ENCODE peak calls at places on chromosome 2, in five cellular contexts. E is AG04450, M is pancreas, L is breast epithelium, N is tibial nerve. A is an unnamed sample.

GRCh38 chr2:188852752-188853151 is 121.4 kb upstream of the COL3A1 start:
- DNase-seq in M (no peak), L (no peak), N (no peak), E (no peak), A (no peak)

GRCh38 chr2:100235098-100235497 is 87.2 kb downstream of the LONRF2 start:
- DNase-seq in E (no peak), N (no peak), M (no peak), L (no peak), A (peak)

GRCh38 chr2:69603146-69603743 is 40.3 kb downstream of the AAK1 start:
- DNase-seq in L (no peak), N (no peak), M (no peak), E (no peak), A (no peak)

GRCh38 chr2:126513033-126513432 is 142.9 kb upstream of the GYPC start:
- DNase-seq in M (no peak), L (no peak), N (no peak), E (no peak), A (no peak)

GRCh38 chr2:13822365-13822764 is 810.2 kb upstream of the LRATD1 start:
- DNase-seq in E (no peak), N (no peak), M (no peak), L (no peak), A (no peak)

GRCh38 chr2:240601831-240602160 is 15.3 kb downstream of the CAPN10 start:
- DNase-seq in E (no peak), N (peak), L (no peak), M (no peak), A (no peak)

GRCh38 chr2:113164930-113165585 is 8.7 kb upstream of the PSD4 start:
- DNase-seq in L (no peak), E (no peak), N (no peak), M (peak), A (no peak)

GRCh38 chr2:47204691-47205090 is 49.6 kb upstream of the STPG4 start:
- DNase-seq in L (no peak), E (no peak), N (no peak), M (no peak), A (no peak)

GRCh38 chr2:200466703-200467418 is 43.0 kb downstream of the KCTD18 start:
- DNase-seq in N (no peak), E (no peak), M (no peak), L (no peak), A (no peak)

GRCh38 chr2:151891566-151892194 is 63.5 kb upstream of the ARL5A start:
- DNase-seq in L (no peak), E (no peak), N (no peak), M (no peak), A (no peak)

GRCh38 chr2:72145658-72146329 is 1.9 kb downstream of the CYP26B1 start:
- DNase-seq in M (no peak), L (peak), E (no peak), N (peak), A (no peak)
- H3K4me3 ChIP-seq in M (peak), L (peak), E (no peak), N (peak), A (no peak)

DNA sequence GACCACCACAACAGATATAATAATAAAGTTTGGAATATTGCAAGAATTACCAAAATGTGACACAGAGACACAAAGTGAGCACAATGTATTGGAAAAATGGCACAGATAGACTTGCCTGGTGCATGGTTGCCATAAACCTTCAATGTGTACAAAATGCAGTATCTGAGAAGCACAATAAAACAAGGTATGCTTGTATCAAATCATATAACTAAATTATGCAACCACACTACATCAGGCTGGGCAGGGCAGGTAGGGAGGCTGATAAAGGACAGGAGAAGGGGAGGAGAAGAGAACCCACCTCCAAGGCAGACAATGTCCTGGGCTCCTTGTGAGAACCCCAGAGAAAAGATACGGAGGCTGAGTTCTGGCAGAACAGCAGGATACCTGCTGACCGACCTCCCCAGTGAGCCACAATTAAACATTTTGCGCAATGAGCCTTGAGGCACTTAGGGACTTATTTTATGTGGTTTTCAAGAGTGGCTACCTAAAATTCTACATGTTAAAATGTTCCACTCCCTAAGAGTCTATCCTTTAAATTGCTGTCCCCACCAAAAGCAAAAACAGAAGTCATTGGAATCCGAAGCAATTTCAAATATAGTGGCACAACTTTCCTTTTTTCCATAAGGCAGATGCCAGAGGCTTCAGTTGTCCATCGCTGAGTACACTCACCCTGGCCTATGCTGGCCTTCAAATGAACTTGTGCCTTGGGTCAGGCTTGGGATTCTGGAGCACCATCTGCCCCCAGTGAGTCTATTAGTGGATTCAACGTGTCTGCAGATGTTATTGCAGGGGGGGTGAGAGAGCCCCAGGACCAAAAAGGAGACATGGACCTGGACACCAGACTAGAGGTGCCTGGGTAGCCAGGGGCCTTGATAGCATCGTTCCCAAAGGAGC is 16.8 kb downstream of the WDFY1 start:
- DNase-seq in N (no peak), L (no peak), M (no peak), E (no peak), A (no peak)
- H3K27ac ChIP-seq in N (no peak), L (no peak), M (no peak), E (no peak), A (no peak)

GRCh38 chr2:122203523-122203922 is 448.1 kb downstream of the TSN start:
- DNase-seq in N (no peak), L (no peak), M (no peak), E (no peak), A (no peak)
- H3K4me3 ChIP-seq in N (no peak), L (no peak), M (no peak), E (no peak), A (no peak)

GRCh38 chr2:44120428-44120827 is 48.2 kb upstream of the PPM1B start:
- DNase-seq in M (no peak), E (peak), N (no peak), L (no peak), A (no peak)
- H3K27ac ChIP-seq in M (no peak), E (no peak), N (no peak), L (no peak), A (no peak)

GRCh38 chr2:120571015-120571728 is 164.5 kb upstream of the GLI2 start:
- DNase-seq in M (no peak), L (no peak), E (no peak), N (no peak), A (no peak)

GRCh38 chr2:120568975-120569268 is 166.7 kb upstream of the GLI2 start:
- DNase-seq in N (no peak), L (no peak), E (no peak), M (no peak), A (no peak)

GRCh38 chr2:120570546-120570945 is 165.1 kb upstream of the GLI2 start:
- DNase-seq in M (no peak), E (no peak), N (no peak), L (no peak), A (no peak)

GRCh38 chr2:120568089-120568974 is 167.3 kb upstream of the GLI2 start:
- DNase-seq in N (no peak), L (no peak), E (no peak), M (no peak), A (no peak)

DNA sequence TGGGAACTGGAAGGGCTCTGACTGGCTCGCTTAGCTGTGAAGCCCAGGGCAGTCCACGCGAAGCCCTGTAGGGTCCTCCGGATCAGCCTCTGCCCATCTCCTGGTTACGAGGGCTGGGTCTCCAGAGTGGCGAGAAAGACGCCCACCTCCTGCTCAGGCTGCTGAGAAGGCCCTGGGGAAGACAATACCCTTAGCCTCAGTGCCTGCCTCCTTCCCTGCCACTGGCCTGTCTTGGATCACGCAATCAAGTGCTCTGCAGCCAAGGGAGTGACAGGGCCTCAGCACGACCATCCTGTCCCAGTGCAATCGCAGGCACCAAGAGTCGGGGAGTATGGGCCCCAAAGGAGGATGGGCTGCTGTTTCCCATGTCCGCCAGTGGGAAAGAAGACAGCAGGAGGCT is 165.7 kb upstream of the GLI2 start:
- DNase-seq in L (no peak), N (no peak), M (no peak), E (no peak), A (no peak)
- H3K4me3 ChIP-seq in L (no peak), N (no peak), M (no peak), E (no peak), A (no peak)

DNA sequence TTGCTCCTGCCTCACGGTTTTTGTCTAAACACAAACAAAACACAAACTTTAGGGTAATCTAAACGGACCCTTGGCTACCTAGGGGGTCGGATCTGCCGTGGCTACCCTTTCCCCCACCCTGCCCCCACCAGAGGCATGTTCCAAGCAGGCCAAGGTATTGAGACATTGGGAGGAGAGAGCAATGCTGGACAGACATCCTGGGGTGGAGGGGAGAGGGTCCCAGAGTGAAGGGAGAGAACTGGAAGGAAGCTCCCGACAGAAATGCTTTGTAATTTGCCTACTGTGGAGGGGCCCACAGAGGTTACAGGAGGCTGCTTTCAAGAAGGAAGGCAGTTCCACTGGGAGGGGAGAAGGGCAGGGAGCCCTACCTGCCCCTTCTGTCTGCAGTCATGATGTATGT is 13.9 kb upstream of the MAT2A start:
- DNase-seq in N (no peak), E (no peak), M (no peak), L (no peak), A (no peak)
- H3K27ac ChIP-seq in N (peak), E (no peak), M (no peak), L (no peak), A (no peak)

A was measured in CD8-positive, alpha-beta memory T cell.